ENCODE peak calls at places on chromosomes 11 and 22, in six cellular contexts. V is stimulated activated CD8-positive, alpha-beta memory T cell treated with anti-CD3 and anti-CD28 coated beads, Interleukin-15, amount 100 ng/mL, for 4 hours; U is fibroblast of pulmonary artery; J is lung microvascular endothelial cell; L is ovary; F is stomach. E is an unnamed sample.

GRCh38 chr22:33126881-33127280 is 68.7 kb upstream of the SYN3 start:
- DNase-seq in U (peak; percentile 15), J (no peak), F (no peak), L (no peak), V (no peak), E (no peak)

GRCh38 chr22:30362632-30363281 is 6.0 kb downstream of the CCDC157 start:
- DNase-seq in J (no peak), U (no peak), V (no peak), L (no peak), F (no peak), E (no peak)

GRCh38 chr11:30917859-30918478 is 331.8 kb upstream of the MPPED2 start:
- DNase-seq in U (peak; percentile 67), L (no peak), V (no peak), F (no peak), J (peak; percentile 39), E (peak; percentile 60)

GRCh38 chr11:122721964-122722266 is 66.4 kb downstream of the UBASH3B start:
- DNase-seq in V (no peak), F (no peak), U (peak; percentile 86), J (peak; percentile 83), L (no peak), E (peak; percentile 70)

GRCh38 chr11:41446107-41446506 is 13.3 kb downstream of the LRRC4C start:
- DNase-seq in L (no peak), V (no peak), J (no peak), F (no peak), U (peak; percentile 13), E (no peak)

GRCh38 chr11:106076923-106077608 is at the start of gene KBTBD3:
- DNase-seq in J (peak; percentile 100), V (peak; percentile 96), L (peak; percentile 99), F (peak; percentile 99), U (peak; percentile 100), E (peak; percentile 100)

GRCh38 chr11:107741044-107741823 is 29.4 kb upstream of the SLN start:
- DNase-seq in L (no peak), U (peak; percentile 57), F (no peak), V (no peak), J (peak; percentile 46), E (peak; percentile 48)

GRCh38 chr22:30968015-30968923 is at the start of gene MORC2:
- DNase-seq in F (peak; percentile 63), V (no peak), J (peak; percentile 74), L (peak; percentile 65), U (peak; percentile 69), E (no peak)

GRCh38 chr11:7272373-7272772 is 20.7 kb downstream of the SYT9 start:
- DNase-seq in V (no peak), J (peak; percentile 31), U (no peak), F (no peak), L (no peak), E (no peak)

GRCh38 chr11:109859325-109859724 is 233.9 kb upstream of the ZC3H12C start:
- DNase-seq in V (no peak), F (no peak), L (no peak), U (peak; percentile 46), J (peak; percentile 95), E (peak; percentile 61)

GRCh38 chr11:70498171-70498571 is 99.8 kb downstream of the CTTN start:
- DNase-seq in V (no peak), J (no peak), F (no peak), U (no peak), L (peak; percentile 2), E (no peak)

GRCh38 chr11:95231881-95232605 is 1.0 kb upstream of the SESN3 start:
- DNase-seq in J (peak; percentile 3), L (peak; percentile 81), V (peak; percentile 24), F (peak; percentile 65), U (peak; percentile 45), E (peak; percentile 49)

GRCh38 chr22:38638734-38639133 is 17.5 kb downstream of the FAM227A start:
- DNase-seq in F (no peak), L (no peak), J (no peak), V (no peak), U (no peak), E (no peak)

GRCh38 chr11:76141901-76142300 is 64.4 kb downstream of the WNT11 start:
- DNase-seq in J (no peak), V (no peak), F (no peak), L (no peak), U (no peak), E (no peak)

E was measured in endothelial cell of umbilical vein.